ENCODE peak calls at places on chromosomes 11 and 22, in six cellular contexts. T is hepatocyte, L is astrocyte of the spinal cord, F is fibroblast of mammary gland, S is WERI-Rb-1, H is AG10803. K is an unnamed sample.

GRCh38 chr11:94665116-94665659 is 98.0 kb downstream of the PIWIL4 start:
- DNase-seq in T (no peak), L (no peak), F (no peak), S (no peak), H (no peak), K (no peak)

GRCh38 chr22:28585324-28585723 is 94.3 kb downstream of the TTC28 start:
- DNase-seq in T (no peak), L (no peak), F (no peak), S (no peak), H (no peak), K (no peak)

GRCh38 chr11:117730256-117730800 is 66.7 kb downstream of the DSCAML1 start:
- DNase-seq in T (no peak), L (no peak), F (peak; percentile 12), S (no peak), H (no peak), K (no peak)

GRCh38 chr22:47094861-47095330 is 332.4 kb downstream of the TBC1D22A start:
- DNase-seq in T (no peak), L (peak; percentile 22), F (peak; percentile 33), S (no peak), H (no peak), K (no peak)

GRCh38 chr11:65796726-65797601 is 10.1 kb downstream of the OVOL1 start:
- DNase-seq in T (peak; percentile 8), L (no peak), F (no peak), S (no peak), H (no peak), K (no peak)

GRCh38 chr11:55652560-55652959 is 4.4 kb downstream of the OR4S2 start:
- DNase-seq in T (no peak), L (no peak), F (no peak), S (no peak), H (no peak), K (no peak)

GRCh38 chr11:75867778-75868374 is 52.9 kb downstream of the UVRAG start:
- DNase-seq in T (peak; percentile 71), L (peak; percentile 60), F (peak; percentile 66), S (peak; percentile 14), H (peak; percentile 52), K (peak; percentile 76)

GRCh38 chr11:132685174-132685611 is 847.1 kb downstream of the OPCML start:
- DNase-seq in T (no peak), L (peak; percentile 68), F (no peak), S (no peak), H (peak; percentile 84), K (peak; percentile 89)

GRCh38 chr11:96309643-96310017 is 33.4 kb downstream of the MAML2 start:
- DNase-seq in T (no peak), L (no peak), F (no peak), S (no peak), H (no peak), K (no peak)
- TF ChIP-seq CTCF in T (no peak), L (no peak), F (no peak), S (no peak), H (no peak), K (no peak)

DNA sequence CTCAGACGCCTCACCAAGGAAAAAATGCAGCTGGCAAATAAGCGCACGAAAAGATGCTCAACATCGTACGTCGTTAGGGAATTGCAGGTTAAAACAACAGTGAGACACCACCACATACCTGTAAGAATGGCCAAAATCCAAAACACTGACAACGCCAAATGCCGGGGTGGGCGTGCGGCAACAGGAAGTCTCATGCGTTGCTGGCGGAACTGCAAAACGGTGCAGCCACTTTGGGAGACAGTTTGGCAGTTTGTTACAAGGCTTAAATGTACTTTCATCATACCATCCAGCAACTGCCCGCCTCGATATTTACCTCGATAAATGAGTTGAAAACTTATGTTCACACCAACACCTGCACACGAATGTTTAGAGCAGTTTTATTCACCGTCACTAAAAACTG is 7.5 kb upstream of the CTSD start:
- DNase-seq in T (no peak), L (no peak), F (no peak), S (no peak), H (no peak), K (no peak)
- H3K4me3 ChIP-seq in T (no peak overlapping the region), L (no peak overlapping the region), F (no peak overlapping the region), S (no peak overlapping the region), H (no peak overlapping the region), K (no peak overlapping the region)

DNA sequence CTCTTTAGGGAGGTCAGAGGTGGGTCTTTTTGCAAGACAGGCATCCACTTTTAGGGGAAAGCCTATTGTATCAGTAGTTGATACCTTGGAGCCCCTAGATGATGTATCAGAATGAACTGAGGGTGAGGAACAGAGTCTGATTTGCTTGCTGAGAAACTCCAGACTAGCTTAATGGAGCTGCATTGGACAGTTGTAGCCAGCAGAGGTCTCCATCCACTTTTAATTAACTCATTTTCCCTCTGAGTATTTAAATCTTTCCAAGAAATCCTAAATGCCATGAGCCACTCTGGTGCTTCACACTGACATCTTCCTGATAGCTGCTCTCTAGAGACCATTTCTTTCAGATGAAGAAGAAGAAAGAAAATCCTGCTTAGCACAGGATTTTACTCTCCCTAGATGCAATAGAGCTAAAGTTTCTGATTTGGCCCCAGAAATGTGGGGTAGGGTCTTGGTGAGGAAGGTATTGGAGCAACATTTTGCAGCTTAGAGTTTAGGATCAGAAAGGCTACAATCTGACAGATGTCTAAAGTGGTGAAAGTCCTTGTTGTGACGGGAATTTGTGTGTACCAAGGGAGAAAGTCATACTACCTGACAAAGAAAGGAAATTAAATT is 38.0 kb downstream of the EXT2 start:
- DNase-seq in T (peak; percentile 56), L (peak; percentile 62), F (peak; percentile 56), S (no peak), H (peak; percentile 52), K (peak; percentile 78)
- TF ChIP-seq CTCF in T (peak; percentile 71), L (peak; percentile 76), F (peak; percentile 67), S (peak; percentile 66), H (peak; percentile 79), K (peak; percentile 84)

GRCh38 chr22:26567610-26568009 is 22.3 kb downstream of the TPST2 start:
- DNase-seq in T (no peak), L (no peak), F (no peak), S (no peak), H (no peak), K (no peak)
- H3K4me3 ChIP-seq in T (no peak overlapping the region), L (no peak overlapping the region), F (no peak overlapping the region), S (no peak overlapping the region), H (no peak overlapping the region), K (no peak overlapping the region)

DNA sequence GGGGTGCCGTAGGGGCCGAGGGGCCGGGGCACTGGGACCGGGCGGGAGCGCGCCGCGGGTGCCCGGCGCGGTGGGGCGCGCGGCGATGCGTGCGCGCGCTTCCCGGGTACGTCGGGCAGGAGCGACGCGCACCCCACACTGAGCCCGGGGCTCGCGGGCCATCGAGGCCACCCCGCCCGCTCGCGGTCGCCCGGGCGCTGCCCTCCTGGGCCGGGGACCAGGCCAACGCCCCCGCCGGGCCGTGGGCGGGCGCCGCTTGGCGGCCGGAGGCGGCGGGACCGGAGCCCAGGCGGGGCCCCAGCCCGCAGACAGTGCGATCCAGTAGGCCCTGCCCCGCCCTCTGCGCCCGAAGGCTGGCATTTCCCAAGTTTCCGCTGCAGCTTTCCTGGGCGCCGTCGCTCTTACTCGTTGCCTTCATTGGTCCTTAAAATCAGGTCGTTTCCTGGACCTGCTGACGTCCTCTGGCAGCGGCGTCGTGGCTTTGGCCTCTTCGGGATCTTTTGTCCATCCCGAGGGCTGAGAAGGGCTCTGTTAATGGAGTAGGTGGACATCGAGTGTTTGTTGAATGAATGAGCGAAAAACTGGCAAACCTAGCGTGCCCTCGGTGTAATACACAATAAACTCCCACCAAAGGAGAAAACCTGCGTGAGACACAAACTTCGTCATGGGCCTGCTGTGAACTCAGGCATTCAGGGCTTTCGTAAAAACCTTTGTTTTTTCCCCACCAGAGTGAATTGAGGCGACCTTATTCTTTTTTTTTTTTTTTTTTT is 638 bp downstream of the PARVA start:
- DNase-seq in T (peak; percentile 91), L (peak; percentile 79), F (peak; percentile 73), S (peak; percentile 39), H (peak; percentile 87), K (peak; percentile 60)
- TF ChIP-seq CTCF in T (peak; percentile 21), L (peak; percentile 24), F (no peak), S (peak; percentile 17), H (peak; percentile 12), K (no peak)

GRCh38 chr11:82932564-82932963 is 31.0 kb downstream of the DDIAS start:
- DNase-seq in T (no peak), L (no peak), F (no peak), S (no peak), H (no peak), K (no peak)

GRCh38 chr11:82930734-82931133 is 29.2 kb downstream of the DDIAS start:
- DNase-seq in T (no peak), L (no peak), F (no peak), S (no peak), H (no peak), K (no peak)

GRCh38 chr11:82927264-82927880 is 25.8 kb downstream of the DDIAS start:
- DNase-seq in T (peak; percentile 78), L (peak; percentile 67), F (peak; percentile 68), S (no peak), H (peak; percentile 57), K (peak; percentile 80)

GRCh38 chr11:82929121-82929520 is 27.6 kb downstream of the DDIAS start:
- DNase-seq in T (no peak), L (no peak), F (no peak), S (no peak), H (no peak), K (no peak)

DNA sequence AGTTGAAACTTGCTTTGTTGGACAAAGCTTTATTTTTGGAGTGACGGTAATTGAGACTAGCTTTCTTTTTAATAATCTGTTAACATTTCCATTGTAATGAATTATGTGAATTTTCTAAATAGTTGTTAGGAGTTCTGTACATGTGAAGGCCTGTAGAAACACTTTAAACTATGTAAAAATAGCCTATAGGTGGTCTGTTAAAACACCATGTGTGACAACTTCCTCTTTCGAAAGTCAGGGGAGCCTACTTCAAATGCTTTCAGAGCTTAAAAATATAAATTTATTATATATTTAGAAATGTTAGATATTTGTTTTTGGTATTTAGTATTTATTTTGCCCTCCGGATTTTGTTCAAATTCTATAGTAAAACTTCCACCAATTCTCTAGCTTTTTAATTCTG is 28.7 kb downstream of the DDIAS start:
- DNase-seq in T (no peak), L (no peak), F (no peak), S (no peak), H (no peak), K (no peak)
- H3K4me3 ChIP-seq in T (no peak overlapping the region), L (no peak overlapping the region), F (no peak overlapping the region), S (no peak overlapping the region), H (no peak overlapping the region), K (no peak overlapping the region)

DNA sequence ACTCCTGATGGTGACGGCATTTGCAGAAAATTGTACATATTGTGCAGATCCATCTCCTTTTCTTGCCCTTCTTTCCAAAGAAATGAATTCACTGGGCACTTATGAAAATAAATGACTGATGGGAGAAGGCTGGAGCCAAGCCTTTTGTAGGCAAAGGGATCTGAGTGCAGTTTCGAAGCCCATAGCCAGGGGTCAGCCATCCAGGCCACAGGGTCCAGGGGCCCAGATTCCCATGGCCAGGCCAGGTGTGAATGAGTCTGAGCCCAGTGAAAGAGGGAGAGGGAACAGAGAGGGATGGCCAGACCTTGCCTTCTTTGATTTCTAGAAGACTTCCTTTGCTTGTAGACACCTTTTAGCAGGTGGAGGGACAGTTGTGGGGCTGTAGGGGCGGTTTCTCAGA is 209.1 kb downstream of the KIRREL3 start:
- DNase-seq in T (no peak), L (no peak), F (no peak), S (no peak), H (no peak), K (no peak)
- TF ChIP-seq CTCF in T (no peak), L (no peak), F (no peak), S (peak; percentile 44), H (peak; percentile 12), K (no peak)

GRCh38 chr11:86218125-86219081 is 26.1 kb upstream of the EED start:
- DNase-seq in T (peak; percentile 83), L (peak; percentile 74), F (peak; percentile 79), S (peak; percentile 73), H (peak; percentile 68), K (peak; percentile 87)
- H3K4me3 ChIP-seq in T (no peak overlapping the region), L (peak overlapping the region; percentile 3), F (peak overlapping the region; percentile 27), S (peak overlapping the region; percentile 28), H (peak overlapping the region; percentile 44), K (peak overlapping the region; percentile 46)

GRCh38 chr22:26367402-26368245 is 61.4 kb upstream of the ASPHD2 start:
- DNase-seq in T (peak; percentile 73), L (peak; percentile 38), F (peak; percentile 52), S (peak; percentile 65), H (peak; percentile 39), K (peak; percentile 66)
- TF ChIP-seq CTCF in T (peak; percentile 72), L (peak; percentile 77), F (peak; percentile 82), S (peak; percentile 67), H (peak; percentile 77), K (peak; percentile 83)

K was measured in choroid plexus epithelial cell.